ENCODE peak calls at places on chromosomes 2 and 18, in five cellular contexts. U is aorta; H is psoas muscle; J is esophagus squamous epithelium; K is CD8-positive, alpha-beta memory T cell. E is an unnamed sample.

GRCh38 chr2:43054367-43054766 is 172.0 kb downstream of the ZFP36L2 start:
- DNase-seq in U (peak; percentile 55), H (no peak), J (no peak), K (no peak), E (peak; percentile 63)

GRCh38 chr2:105324732-105325131 is 4.8 kb downstream of the TGFBRAP1 start:
- DNase-seq in U (no peak), H (no peak), J (no peak), K (no peak), E (no peak)

GRCh38 chr2:55180374-55180773 is 51.7 kb downstream of the CLHC1 start:
- DNase-seq in U (no peak), H (no peak), J (no peak), K (no peak), E (no peak)

GRCh38 chr2:213306320-213306942 is 22.2 kb downstream of the SPAG16 start:
- DNase-seq in U (no peak), H (no peak), J (no peak), K (no peak), E (peak; percentile 13)

GRCh38 chr2:232937278-232937906 is 67.3 kb downstream of the SNORC start:
- DNase-seq in U (no peak), H (no peak), J (no peak), K (no peak), E (no peak)

GRCh38 chr18:58058720-58059119 is 14.7 kb downstream of the NEDD4L start:
- DNase-seq in U (no peak), H (no peak), J (no peak), K (no peak), E (no peak)

GRCh38 chr2:238286987-238287386 is 1.4 kb downstream of the PER2 start:
- DNase-seq in U (peak; percentile 74), H (peak; percentile 41), J (no peak), K (no peak), E (no peak)

GRCh38 chr2:9219027-9219445 is 12.4 kb downstream of the ASAP2 start:
- DNase-seq in U (no peak), H (no peak), J (no peak), K (no peak), E (no peak)

GRCh38 chr18:63394954-63395353 is 27.3 kb downstream of the VPS4B start:
- DNase-seq in U (no peak), H (no peak), J (no peak), K (no peak), E (no peak)

GRCh38 chr2:154706660-154707059 is 8.2 kb downstream of the KCNJ3 start:
- DNase-seq in U (no peak), H (no peak), J (no peak), K (no peak), E (no peak)

GRCh38 chr18:79404567-79404910 is 8.8 kb downstream of the NFATC1 start:
- DNase-seq in U (peak; percentile 74), H (no peak), J (no peak), K (no peak), E (peak; percentile 36)

GRCh38 chr18:78962098-78962497 is 17.5 kb upstream of the SALL3 start:
- DNase-seq in U (no peak), H (no peak), J (no peak), K (no peak), E (no peak)

GRCh38 chr2:67476808-67477790 is 80.0 kb downstream of the ETAA1 start:
- DNase-seq in U (no peak), H (no peak), J (no peak), K (no peak), E (no peak)

GRCh38 chr2:215727507-215728503 is 285.5 kb downstream of the MREG start:
- DNase-seq in U (no peak), H (no peak), J (no peak), K (no peak), E (no peak)

GRCh38 chr2:215731108-215731507 is 282.2 kb downstream of the MREG start:
- DNase-seq in U (no peak), H (no peak), J (no peak), K (no peak), E (no peak)

GRCh38 chr2:215726070-215726469 is 287.3 kb downstream of the MREG start:
- DNase-seq in U (no peak), H (no peak), J (no peak), K (no peak), E (no peak)

GRCh38 chr2:215729985-215730620 is 283.2 kb downstream of the MREG start:
- DNase-seq in U (no peak), H (no peak), J (no peak), K (no peak), E (no peak)

GRCh38 chr2:215728504-215729065 is 284.8 kb downstream of the MREG start:
- DNase-seq in U (no peak), H (peak; percentile 12), J (no peak), K (no peak), E (no peak)
- H3K27ac ChIP-seq in U (no peak overlapping the region), H (no peak overlapping the region), J (peak overlapping the region; percentile 65), K (no peak overlapping the region), E (peak overlapping the region; percentile 14)

GRCh38 chr2:85756195-85756594 is 2.4 kb downstream of the ATOH8 start:
- DNase-seq in U (no peak), H (peak; percentile 8), J (no peak), K (no peak), E (peak; percentile 65)
- H3K4me1 ChIP-seq in U (no peaks in the 10 kb centered on the region), H (peaks cover 45% of the 10 kb centered on the region), J (peaks cover 100% of the 10 kb centered on the region), K (peaks cover 10% of the 10 kb centered on the region), E (peaks cover 57% of the 10 kb centered on the region)

DNA sequence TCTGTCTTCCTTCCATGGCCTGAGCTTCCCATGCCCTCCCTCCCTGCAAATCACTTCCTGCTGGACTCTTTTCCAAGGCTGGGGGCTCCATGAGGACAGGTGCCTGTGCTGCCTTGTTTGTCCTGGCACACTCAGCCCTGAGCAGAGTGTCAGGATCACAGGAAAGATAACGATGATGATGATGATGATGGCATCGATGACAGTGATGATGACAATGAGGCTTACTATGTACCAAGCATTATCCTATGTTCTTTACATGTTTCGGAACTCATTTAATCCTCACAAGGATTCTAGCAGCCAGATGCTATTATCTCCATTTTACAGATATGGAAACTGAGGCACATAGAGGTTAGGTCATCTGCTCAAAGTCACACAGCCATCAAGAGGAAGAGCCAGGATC is 170.0 kb downstream of the CTIF start:
- DNase-seq in U (peak; percentile 31), H (no peak), J (no peak), K (no peak), E (no peak)
- H3K27ac ChIP-seq in U (no peak overlapping the region), H (no peak overlapping the region), J (no peak overlapping the region), K (no peak overlapping the region), E (no peak overlapping the region)

DNA sequence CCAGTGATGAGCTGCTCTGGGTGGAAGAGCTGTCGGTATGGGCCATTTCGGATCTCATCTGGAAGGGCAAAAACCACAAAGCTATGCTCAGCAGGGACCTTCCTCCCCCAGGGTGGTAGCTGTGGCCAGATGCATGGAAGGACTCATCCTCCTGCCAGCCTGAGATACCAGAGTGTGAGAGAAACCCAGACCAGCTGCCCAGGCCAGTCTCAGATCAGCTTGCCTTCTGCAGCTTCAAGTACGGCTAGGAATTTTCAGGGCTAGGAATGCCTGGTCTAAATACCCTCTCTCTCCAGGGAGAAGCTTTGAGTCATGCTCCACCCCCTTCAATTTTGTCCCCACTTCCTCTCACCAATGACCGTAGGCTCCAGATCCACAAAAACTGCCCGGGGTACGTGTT is 1.4 kb upstream of the TUBA4B start:
- DNase-seq in U (no peak), H (no peak), J (no peak), K (no peak), E (no peak)
- H3K4me1 ChIP-seq in U (no peaks in the 10 kb centered on the region), H (peaks cover 48% of the 10 kb centered on the region), J (peaks cover 93% of the 10 kb centered on the region), K (peaks cover 60% of the 10 kb centered on the region), E (peaks cover 56% of the 10 kb centered on the region)

DNA sequence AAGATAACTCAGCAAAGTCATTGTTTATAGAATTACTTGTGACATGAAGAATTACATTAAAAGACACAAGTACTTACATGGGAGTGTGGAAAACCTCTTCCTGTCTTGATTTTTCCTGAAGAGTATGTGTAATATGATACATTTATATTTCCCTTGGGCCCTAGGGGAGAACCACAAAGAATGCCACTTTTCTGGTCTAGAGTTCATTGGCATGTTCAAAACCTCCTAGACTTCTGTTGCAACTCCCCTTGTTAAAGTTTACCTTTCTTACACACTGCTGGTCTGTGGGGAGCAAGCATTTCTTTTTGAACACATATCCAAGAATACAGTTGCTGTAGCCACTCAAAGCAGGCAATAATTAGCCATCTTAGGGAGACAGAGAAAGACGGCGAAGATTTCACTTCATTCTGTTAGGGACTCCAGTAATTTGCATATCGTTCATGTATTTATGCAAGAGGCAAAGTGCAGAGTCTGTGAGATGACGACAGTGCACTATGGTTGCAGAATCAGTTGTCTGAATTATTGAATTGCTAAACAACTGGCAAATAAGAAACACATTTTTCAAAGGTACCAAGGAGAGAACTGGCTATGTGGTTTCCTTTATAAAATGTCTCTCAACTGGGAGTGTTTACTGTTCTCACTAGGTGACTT is 103.4 kb downstream of the NOL4 start:
- DNase-seq in U (no peak), H (no peak), J (no peak), K (no peak), E (no peak)
- H3K27ac ChIP-seq in U (no peak overlapping the region), H (no peak overlapping the region), J (no peak overlapping the region), K (no peak overlapping the region), E (no peak overlapping the region)

GRCh38 chr2:177261115-177261779 is 3.3 kb downstream of the NFE2L2 start:
- DNase-seq in U (no peak), H (no peak), J (no peak), K (no peak), E (no peak)
- H3K4me1 ChIP-seq in U (peaks cover 5% of the 10 kb centered on the region), H (peaks cover 58% of the 10 kb centered on the region), J (peaks cover 68% of the 10 kb centered on the region), K (peaks cover 60% of the 10 kb centered on the region), E (peaks cover 63% of the 10 kb centered on the region)

GRCh38 chr2:102029405-102029804 is 37.6 kb downstream of the IL1R2 start:
- DNase-seq in U (no peak), H (no peak), J (no peak), K (no peak), E (no peak)

GRCh38 chr2:102025583-102026267 is 34.0 kb downstream of the IL1R2 start:
- DNase-seq in U (no peak), H (no peak), J (no peak), K (no peak), E (no peak)

GRCh38 chr2:102028470-102028869 is 36.7 kb downstream of the IL1R2 start:
- DNase-seq in U (no peak), H (no peak), J (no peak), K (no peak), E (no peak)

GRCh38 chr2:102027036-102027702 is 35.4 kb downstream of the IL1R2 start:
- DNase-seq in U (no peak), H (no peak), J (no peak), K (no peak), E (no peak)

GRCh38 chr2:102027703-102028059 is 35.9 kb downstream of the IL1R2 start:
- DNase-seq in U (no peak), H (no peak), J (no peak), K (no peak), E (no peak)
- H3K27ac ChIP-seq in U (no peak overlapping the region), H (peak overlapping the region; percentile 50), J (peak overlapping the region; percentile 87), K (no peak overlapping the region), E (peak overlapping the region; percentile 55)

GRCh38 chr2:21280793-21281192 is 157.0 kb downstream of the TDRD15 start:
- DNase-seq in U (no peak), H (no peak), J (no peak), K (no peak), E (no peak)

GRCh38 chr2:21281876-21282514 is 158.2 kb downstream of the TDRD15 start:
- DNase-seq in U (no peak), H (no peak), J (no peak), K (no peak), E (no peak)

GRCh38 chr2:21277340-21277739 is 153.6 kb downstream of the TDRD15 start:
- DNase-seq in U (no peak), H (no peak), J (no peak), K (no peak), E (no peak)

GRCh38 chr2:21282515-21282898 is 158.7 kb downstream of the TDRD15 start:
- DNase-seq in U (no peak), H (no peak), J (no peak), K (no peak), E (no peak)

GRCh38 chr2:21279525-21279924 is 155.8 kb downstream of the TDRD15 start:
- DNase-seq in U (no peak), H (no peak), J (no peak), K (no peak), E (no peak)
- H3K4me1 ChIP-seq in U (no peaks in the 10 kb centered on the region), H (no peaks in the 10 kb centered on the region), J (no peaks in the 10 kb centered on the region), K (no peaks in the 10 kb centered on the region), E (no peaks in the 10 kb centered on the region)

E was measured in upper lobe of right lung.